ENCODE peak calls at places on chromosomes 4 and X, in ten cellular contexts. Y is choroid plexus epithelial cell, F is GM23338, Z is AG10803, J is psoas muscle, Q is cardiac fibroblast, M is OCI-LY7, G is epithelial cell of proximal tubule, N is astrocyte of the cerebellum, D is ovary. U is an unnamed sample.

GRCh38 chrX:130623508-130623907 is 221.7 kb downstream of the RBMX2 start:
- DNase-seq in Y (no peak), F (no peak), Z (no peak), J (no peak), Q (no peak), M (no peak), G (no peak), N (no peak), D (no peak), U (no peak)

GRCh38 chr4:35516102-35516501 is 728.2 kb downstream of the ARAP2 start:
- DNase-seq in Y (no peak), F (no peak), Z (no peak), J (no peak), Q (no peak), M (no peak), G (peak; percentile 41), N (no peak), D (no peak), U (no peak)

GRCh38 chr4:40908297-40908696 is 158.5 kb downstream of the NSUN7 start:
- DNase-seq in Y (no peak), F (peak; percentile 65), Z (no peak), J (no peak), Q (no peak), M (no peak), G (no peak), N (no peak), D (no peak), U (no peak)

GRCh38 chrX:49192722-49193328 is 6.7 kb upstream of the PRICKLE3 start:
- DNase-seq in Y (peak; percentile 58), F (peak; percentile 67), Z (no peak), J (no peak), Q (peak; percentile 53), M (peak; percentile 49), G (peak; percentile 3), N (no peak), D (no peak), U (peak; percentile 51)

GRCh38 chr4:56786955-56787354 is 34.5 kb downstream of the SPINK2 start:
- DNase-seq in Y (peak; percentile 73), F (peak; percentile 16), Z (peak; percentile 77), J (peak; percentile 57), Q (peak; percentile 77), M (no peak), G (no peak), N (peak; percentile 54), D (peak; percentile 53), U (peak; percentile 82)

GRCh38 chrX:15617111-15617510 is 16.4 kb upstream of the ACE2 start:
- DNase-seq in Y (peak; percentile 8), F (no peak), Z (no peak), J (no peak), Q (no peak), M (no peak), G (no peak), N (no peak), D (no peak), U (no peak)

GRCh38 chr4:140098481-140099132 is 55.4 kb downstream of the MAML3 start:
- DNase-seq in Y (peak; percentile 58), F (no peak), Z (peak; percentile 64), J (no peak), Q (peak; percentile 78), M (no peak), G (no peak), N (peak; percentile 55), D (no peak), U (peak; percentile 90)

GRCh38 chr4:76665721-76666120 is 230.7 kb downstream of the SHROOM3 start:
- DNase-seq in Y (no peak), F (no peak), Z (no peak), J (no peak), Q (no peak), M (no peak), G (no peak), N (no peak), D (no peak), U (no peak)

GRCh38 chrX:136529795-136530194 is 2.2 kb upstream of the VGLL1 start:
- DNase-seq in Y (no peak), F (peak; percentile 33), Z (no peak), J (no peak), Q (no peak), M (no peak), G (no peak), N (no peak), D (no peak), U (no peak)

GRCh38 chrX:135520022-135520552 is 373 bp upstream of the INTS6L start:
- DNase-seq in Y (peak; percentile 76), F (peak; percentile 39), Z (peak; percentile 77), J (no peak), Q (peak; percentile 72), M (peak; percentile 0), G (no peak), N (peak; percentile 24), D (no peak), U (peak; percentile 71)

GRCh38 chrX:118066867-118067515 is 49.6 kb downstream of the KLHL13 start:
- DNase-seq in Y (no peak), F (no peak), Z (no peak), J (no peak), Q (no peak), M (no peak), G (no peak), N (no peak), D (no peak), U (no peak)

GRCh38 chrX:42754582-42754981 is 23.4 kb downstream of the PPP1R2C start:
- DNase-seq in Y (no peak), F (no peak), Z (no peak), J (no peak), Q (no peak), M (no peak), G (no peak), N (no peak), D (no peak), U (no peak)

GRCh38 chr4:147916351-147916750 is 184.5 kb downstream of the ARHGAP10 start:
- DNase-seq in Y (no peak), F (no peak), Z (peak; percentile 76), J (no peak), Q (peak; percentile 34), M (no peak), G (no peak), N (peak; percentile 6), D (no peak), U (peak; percentile 23)

GRCh38 chr4:173748353-173748752 is 218.3 kb upstream of the HAND2 start:
- DNase-seq in Y (peak; percentile 13), F (no peak), Z (peak; percentile 14), J (no peak), Q (peak; percentile 59), M (no peak), G (no peak), N (no peak), D (no peak), U (peak; percentile 58)
- TF ChIP-seq CTCF in Y (no peak), F (no peak), Z (no peak), J (no peak), Q (peak; percentile 6), M (no peak), G (no peak), N (no peak), D (no peak), U (peak; percentile 39)

GRCh38 chr4:118684873-118685811 is at the start of gene METTL14:
- DNase-seq in Y (peak; percentile 95), F (peak; percentile 99), Z (peak; percentile 85), J (peak; percentile 96), Q (peak; percentile 95), M (peak; percentile 93), G (peak; percentile 52), N (peak; percentile 80), D (peak; percentile 94), U (peak; percentile 94)

GRCh38 chr4:118682928-118683327 is 2.3 kb upstream of the METTL14 start:
- DNase-seq in Y (peak; percentile 59), F (peak; percentile 72), Z (peak; percentile 50), J (no peak), Q (peak; percentile 54), M (peak; percentile 39), G (no peak), N (no peak), D (no peak), U (peak; percentile 49)

GRCh38 chr4:118680808-118681207 is 4.4 kb upstream of the METTL14 start:
- DNase-seq in Y (no peak), F (peak; percentile 42), Z (no peak), J (no peak), Q (no peak), M (no peak), G (no peak), N (no peak), D (no peak), U (no peak)

DNA sequence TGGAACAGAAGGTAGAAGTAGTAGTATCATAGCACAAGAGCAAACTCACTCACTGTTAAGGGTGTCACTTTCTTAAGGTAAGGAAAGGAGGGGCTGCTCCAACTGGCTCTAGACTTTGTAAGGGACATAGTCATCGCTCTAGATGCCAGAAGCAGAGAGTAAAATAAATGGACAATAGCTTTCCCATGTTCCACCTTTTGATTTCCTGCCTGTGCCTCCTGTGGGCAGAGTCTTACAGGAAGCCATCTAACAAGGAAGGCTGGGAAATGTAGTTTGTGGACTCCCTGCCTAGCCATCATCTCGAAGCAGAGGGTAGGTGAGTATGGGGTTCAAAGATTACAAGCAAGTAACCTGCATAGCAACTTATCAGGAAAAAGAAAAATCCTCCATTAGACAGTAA is 1.7 kb upstream of the METTL14 start:
- DNase-seq in Y (peak; percentile 21), F (peak; percentile 57), Z (no peak), J (no peak), Q (peak; percentile 7), M (peak; percentile 44), G (no peak), N (no peak), D (no peak), U (no peak)
- H3K4me3 ChIP-seq in Y (no peak overlapping the region), F (peak overlapping the region; percentile 21), Z (no peak overlapping the region), J (no peak overlapping the region), Q (no peak overlapping the region), M (peak overlapping the region; percentile 2), G (no peak overlapping the region), N (no peak overlapping the region), D (no peak overlapping the region), U (no peak overlapping the region)

DNA sequence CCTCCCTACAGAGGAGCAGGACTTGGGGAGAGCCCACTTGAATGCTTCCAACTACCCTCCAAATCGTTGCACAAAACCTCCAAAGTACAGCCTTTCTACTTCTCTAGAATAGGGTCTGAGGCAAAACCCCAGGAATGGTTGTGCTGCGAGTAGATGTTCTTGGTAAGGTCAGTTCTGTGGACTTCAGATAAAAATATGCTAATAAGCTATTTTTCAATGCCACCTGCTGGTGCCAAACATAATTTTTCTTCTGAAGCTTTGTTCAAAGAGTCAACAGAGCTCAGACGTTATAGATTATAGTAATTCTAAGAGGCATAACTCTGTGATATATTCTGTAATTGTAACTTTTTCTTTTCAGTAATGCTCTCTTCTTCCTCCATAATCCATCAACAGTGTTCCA is 425.7 kb downstream of the GPAT3 start:
- DNase-seq in Y (peak; percentile 52), F (no peak), Z (peak; percentile 34), J (no peak), Q (peak; percentile 4), M (no peak), G (no peak), N (no peak), D (no peak), U (peak; percentile 33)
- TF ChIP-seq CTCF in Y (peak; percentile 46), F (no peak), Z (peak; percentile 52), J (no peak), Q (peak; percentile 24), M (no peak), G (peak; percentile 53), N (no peak), D (no peak), U (peak; percentile 20)

DNA sequence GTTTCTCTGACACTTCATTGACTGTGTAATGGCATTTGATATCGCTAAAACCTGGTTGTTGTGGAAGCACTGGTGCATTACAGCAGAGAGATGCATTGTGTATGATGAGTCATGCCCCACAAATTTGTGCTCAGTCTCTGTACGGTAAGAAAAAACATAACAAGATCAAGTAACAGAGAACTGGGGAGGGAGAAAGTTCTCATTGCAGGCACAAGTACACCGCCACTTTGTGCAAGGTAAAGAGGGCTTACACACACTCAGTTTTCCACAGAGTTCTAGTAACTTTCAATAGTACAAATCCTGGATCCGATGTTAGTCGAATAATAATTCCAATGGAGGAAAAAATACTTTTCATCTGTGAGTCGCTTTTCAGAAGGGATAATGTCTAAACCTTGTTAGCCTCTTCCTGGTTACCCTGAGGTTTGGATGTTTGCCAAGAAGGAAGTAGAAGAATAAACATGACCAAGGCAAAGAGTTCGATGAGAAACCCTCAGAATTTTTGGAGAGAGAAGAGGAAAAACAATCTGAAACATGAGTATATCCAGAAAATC is 512.5 kb upstream of the SLIT2 start:
- DNase-seq in Y (peak; percentile 97), F (no peak), Z (peak; percentile 78), J (no peak), Q (peak; percentile 89), M (no peak), G (peak; percentile 94), N (peak; percentile 91), D (no peak), U (peak; percentile 96)
- H3K4me3 ChIP-seq in Y (peak overlapping the region; percentile 30), F (no peak overlapping the region), Z (no peak overlapping the region), J (no peak overlapping the region), Q (no peak overlapping the region), M (no peak overlapping the region), G (peak overlapping the region; percentile 34), N (no peak overlapping the region), D (no peak overlapping the region), U (peak overlapping the region; percentile 36)

U was measured in fibroblast of pulmonary artery.